ENCODE peak calls at places on chromosomes 12 and 14, in nine cellular contexts. K is trophoblast cell; D is HS-27A; V is neural crest cell; E is iris pigment epithelial cell; J is stimulated activated CD8-positive, alpha-beta memory T cell treated with anti-CD3 and anti-CD28 coated beads, Interleukin-15, amount 100 ng/mL, for 4 hours; L is epithelial cell of esophagus; T is anterior cingulate cortex; F is Calu3. W is an unnamed sample.

GRCh38 chr12:46538976-46539375 is 166.4 kb upstream of the SLC38A2 start:
- DNase-seq in L (no peak), E (no peak), V (no peak), F (no peak), J (no peak), D (no peak), K (no peak), T (no peak), W (no peak)

GRCh38 chr14:75098682-75099081 is 28.2 kb downstream of the NEK9 start:
- DNase-seq in L (no peak), K (no peak), E (no peak), F (no peak), J (no peak), T (no peak), D (no peak), V (no peak), W (no peak)

GRCh38 chr14:30767624-30768023 is 106.7 kb upstream of the COCH start:
- DNase-seq in L (no peak), J (no peak), F (no peak), V (no peak), T (no peak), D (no peak), E (no peak), K (no peak), W (no peak)

GRCh38 chr14:22837059-22837749 is 819 bp downstream of the MMP14 start:
- DNase-seq in E (peak), J (no peak), D (peak), T (no peak), F (peak), L (peak), K (peak), V (peak), W (peak)

GRCh38 chr14:100223332-100224171 is 15.4 kb upstream of the YY1 start:
- DNase-seq in L (peak), V (no peak), F (no peak), D (no peak), K (peak), J (no peak), E (peak), T (no peak), W (no peak)

GRCh38 chr14:55645845-55646832 is 66.1 kb downstream of the KTN1 start:
- DNase-seq in T (no peak), L (no peak), J (no peak), K (no peak), D (no peak), E (no peak), F (no peak), V (no peak), W (no peak)

GRCh38 chr14:92425101-92425500 is 88.5 kb upstream of the RIN3 start:
- DNase-seq in L (peak), E (peak), K (peak), F (no peak), J (no peak), V (no peak), D (peak), T (no peak), W (no peak)

GRCh38 chr14:20697273-20698017 is 8.9 kb downstream of the ANG start:
- DNase-seq in F (peak), D (no peak), E (peak), V (peak), L (peak), J (no peak), T (peak), K (peak), W (peak)

GRCh38 chr14:63287661-63288483 is 30.9 kb downstream of the GPHB5 start:
- DNase-seq in E (no peak), J (no peak), L (peak), D (no peak), T (no peak), F (no peak), K (peak), V (no peak), W (no peak)

GRCh38 chr12:108720757-108721514 is 10.4 kb downstream of the CORO1C start:
- DNase-seq in E (peak), L (peak), T (no peak), F (no peak), D (no peak), J (no peak), K (peak), V (no peak), W (no peak)

GRCh38 chr12:51917746-51918453 is 10.6 kb downstream of the ACVRL1 start:
- DNase-seq in V (no peak), D (no peak), F (no peak), L (no peak), J (no peak), T (no peak), E (no peak), K (no peak), W (no peak)

GRCh38 chr12:42410345-42410744 is 84.4 kb downstream of the PPHLN1 start:
- DNase-seq in F (no peak), E (no peak), J (no peak), L (peak), D (no peak), T (no peak), K (no peak), V (no peak), W (no peak)

GRCh38 chr14:91493169-91493568 is 16.9 kb downstream of the PPP4R3A start:
- DNase-seq in D (no peak), K (no peak), T (no peak), F (no peak), L (no peak), E (peak), V (no peak), J (no peak), W (no peak)

GRCh38 chr12:30813741-30814687 is 59.3 kb upstream of the CAPRIN2 start:
- DNase-seq in L (peak), J (no peak), K (no peak), T (no peak), E (peak), F (no peak), D (no peak), V (no peak), W (no peak)

GRCh38 chr14:50598765-50599164 is 38.8 kb downstream of the ATL1 start:
- DNase-seq in F (no peak), K (no peak), L (no peak), D (no peak), V (no peak), J (no peak), E (no peak), T (no peak), W (no peak)

GRCh38 chr12:2291182-2291832 is 238.5 kb downstream of the CACNA1C start:
- DNase-seq in E (peak), K (peak), V (peak), T (no peak), J (no peak), L (peak), F (peak), D (no peak), W (peak)

W was measured in transverse colon.